ENCODE peak calls at places on chromosomes 3 and 15, in nine cellular contexts. L, C, Q, I, R, K, G, O and E are unnamed samples.

GRCh38 chr3:86895202-86895601 is 95.7 kb downstream of the VGLL3 start:
- DNase-seq in L (no peak), C (no peak), Q (no peak), I (peak), R (no peak), K (no peak), G (no peak), O (no peak), E (no peak)

GRCh38 chr15:33154366-33155166 is 39.9 kb downstream of the FMN1 start:
- DNase-seq in L (no peak), C (no peak), Q (no peak), I (peak), R (peak), K (no peak), G (no peak), O (no peak), E (peak)

GRCh38 chr3:127457094-127457475 is 133.4 kb downstream of the TPRA1 start:
- DNase-seq in L (peak), C (peak), Q (peak), I (peak), R (peak), K (no peak), G (no peak), O (peak), E (peak)

GRCh38 chr3:12753275-12754028 is 5.6 kb downstream of the TMEM40 start:
- DNase-seq in L (no peak), C (no peak), Q (no peak), I (no peak), R (no peak), K (no peak), G (no peak), O (no peak), E (no peak)

GRCh38 chr15:68228971-68229385 is 550 bp downstream of the CLN6 start:
- DNase-seq in L (no peak), C (no peak), Q (no peak), I (no peak), R (no peak), K (no peak), G (no peak), O (no peak), E (no peak)

GRCh38 chr3:155605571-155605970 is 139.3 kb downstream of the PLCH1 start:
- DNase-seq in L (no peak), C (no peak), Q (no peak), I (no peak), R (no peak), K (no peak), G (no peak), O (no peak), E (no peak)

GRCh38 chr3:100463002-100463401 is 29.4 kb upstream of the TMEM45A start:
- DNase-seq in L (no peak), C (peak), Q (no peak), I (peak), R (peak), K (peak), G (peak), O (peak), E (peak)

GRCh38 chr3:45199837-45200648 is 26.0 kb downstream of the TMEM158 start:
- DNase-seq in L (no peak), C (peak), Q (no peak), I (peak), R (peak), K (no peak), G (no peak), O (no peak), E (peak)

GRCh38 chr3:16802382-16802781 is 82.4 kb upstream of the PLCL2 start:
- DNase-seq in L (no peak), C (no peak), Q (no peak), I (no peak), R (no peak), K (no peak), G (no peak), O (no peak), E (no peak)

GRCh38 chr3:127328391-127328790 is 40.5 kb upstream of the PRR20G start:
- DNase-seq in L (no peak), C (no peak), Q (no peak), I (no peak), R (no peak), K (no peak), G (no peak), O (no peak), E (no peak)

GRCh38 chr3:12898980-12899755 is 57.8 kb upstream of the RPL32 start:
- DNase-seq in L (peak), C (no peak), Q (no peak), I (no peak), R (no peak), K (no peak), G (no peak), O (peak), E (no peak)

GRCh38 chr3:123884258-123884831 is at the start of gene MYLK:
- DNase-seq in L (peak), C (peak), Q (peak), I (peak), R (peak), K (peak), G (peak), O (peak), E (peak)

GRCh38 chr3:61345020-61345419 is 93.8 kb upstream of the FHIT start:
- DNase-seq in L (no peak), C (no peak), Q (no peak), I (no peak), R (no peak), K (no peak), G (no peak), O (no peak), E (no peak)

GRCh38 chr3:141797167-141797773 is 34.1 kb downstream of the GRK7 start:
- DNase-seq in L (peak), C (peak), Q (peak), I (peak), R (peak), K (no peak), G (peak), O (peak), E (peak)

GRCh38 chr15:44713006-44713966 is 2.0 kb downstream of the B2M start:
- DNase-seq in L (no peak), C (peak), Q (no peak), I (peak), R (peak), K (peak), G (no peak), O (peak), E (no peak)

GRCh38 chr3:64022451-64023186 is 675 bp downstream of the PSMD6 start:
- DNase-seq in L (peak), C (peak), Q (no peak), I (peak), R (no peak), K (no peak), G (no peak), O (peak), E (no peak)

GRCh38 chr15:37134699-37135131 is 34.4 kb upstream of the MEIS2 start:
- DNase-seq in L (no peak), C (peak), Q (no peak), I (peak), R (peak), K (peak), G (peak), O (peak), E (no peak)

GRCh38 chr3:56061227-56061626 is 407.0 kb downstream of the ERC2 start:
- DNase-seq in L (no peak), C (no peak), Q (no peak), I (no peak), R (no peak), K (no peak), G (no peak), O (no peak), E (no peak)

GRCh38 chr15:74327756-74328155 is 39.7 kb downstream of the CYP11A1 start:
- DNase-seq in L (no peak), C (no peak), Q (no peak), I (peak), R (peak), K (no peak), G (no peak), O (no peak), E (no peak)

GRCh38 chr15:25684521-25685215 is 178.5 kb downstream of the ATP10A start:
- DNase-seq in L (peak), C (peak), Q (no peak), I (peak), R (peak), K (no peak), G (no peak), O (no peak), E (peak)

GRCh38 chr15:51536965-51537574 is 85.5 kb downstream of the DMXL2 start:
- DNase-seq in L (no peak), C (peak), Q (no peak), I (peak), R (peak), K (peak), G (no peak), O (peak), E (peak)

GRCh38 chr3:69088033-69088432 is 3.3 kb downstream of the ARL6IP5 start:
- DNase-seq in L (no peak), C (peak), Q (no peak), I (peak), R (peak), K (peak), G (no peak), O (no peak), E (peak)

GRCh38 chr3:44184319-44184953 is 57.2 kb upstream of the TOPAZ1 start:
- DNase-seq in L (no peak), C (no peak), Q (no peak), I (no peak), R (no peak), K (peak), G (no peak), O (peak), E (no peak)

GRCh38 chr15:59296181-59296617 is 76.5 kb downstream of the MYO1E start:
- DNase-seq in L (no peak), C (peak), Q (no peak), I (peak), R (peak), K (no peak), G (no peak), O (no peak), E (peak)

GRCh38 chr15:60345616-60346015 is 52.2 kb downstream of the ANXA2 start:
- DNase-seq in L (no peak), C (no peak), Q (no peak), I (no peak), R (peak), K (no peak), G (no peak), O (no peak), E (no peak)

GRCh38 chr3:136842294-136842693 is 19.7 kb upstream of the NCK1 start:
- DNase-seq in L (no peak), C (no peak), Q (no peak), I (no peak), R (no peak), K (no peak), G (no peak), O (no peak), E (no peak)

DNA sequence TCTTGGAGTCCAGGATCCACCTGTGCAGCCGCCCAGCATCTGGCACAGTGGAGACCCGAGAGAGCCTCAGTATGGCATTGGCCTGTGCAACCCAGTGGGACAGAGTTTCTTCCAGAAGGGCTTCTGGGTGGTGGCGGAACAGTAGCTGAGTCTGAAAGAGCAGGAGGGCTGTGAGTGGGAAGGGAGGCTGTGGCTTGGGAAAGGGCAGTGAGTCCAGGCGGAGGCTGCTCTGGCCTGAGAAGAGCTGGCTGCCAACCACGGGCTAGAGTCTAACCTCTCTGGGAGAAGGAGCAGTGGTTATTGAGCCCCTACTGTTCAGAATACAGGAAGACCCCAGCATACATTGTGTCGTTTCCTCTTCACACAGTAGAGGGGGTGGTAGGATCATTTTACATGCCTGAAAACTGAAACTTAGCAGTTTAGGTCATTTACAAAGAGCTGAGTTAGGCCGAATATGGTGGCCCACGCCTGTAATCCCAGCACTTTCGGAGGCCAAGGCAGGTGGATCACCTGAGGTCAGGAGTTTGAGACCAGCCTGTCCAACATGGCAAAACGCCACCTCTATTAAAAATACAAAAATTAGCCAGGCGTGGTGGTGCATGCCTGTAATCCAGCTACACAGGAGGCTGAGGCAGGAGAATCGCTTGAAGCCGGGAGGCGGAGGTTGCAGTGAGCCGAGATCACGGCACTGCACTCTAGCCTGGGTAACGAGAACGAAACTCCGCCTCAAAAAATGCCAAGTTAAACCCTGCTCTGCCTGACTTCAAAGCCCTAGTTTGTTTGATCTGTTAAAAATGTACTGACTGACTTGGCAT is 3.2 kb downstream of the AEN start:
- DNase-seq in L (no peak), C (peak), Q (no peak), I (peak), R (peak), K (peak), G (no peak), O (peak), E (no peak)
- H3K4me3 ChIP-seq in L (no peak), C (peak), Q (peak), I (no peak), R (no peak), K (peak), G (no peak), O (no peak), E (peak)

GRCh38 chr15:77540346-77541060 is 92.2 kb downstream of the LINGO1 start:
- DNase-seq in L (no peak), C (no peak), Q (no peak), I (no peak), R (no peak), K (no peak), G (no peak), O (no peak), E (no peak)

GRCh38 chr15:77541421-77542181 is 91.1 kb downstream of the LINGO1 start:
- DNase-seq in L (no peak), C (peak), Q (peak), I (peak), R (peak), K (no peak), G (no peak), O (peak), E (no peak)

GRCh38 chr15:77544162-77544561 is 88.5 kb downstream of the LINGO1 start:
- DNase-seq in L (peak), C (no peak), Q (no peak), I (no peak), R (no peak), K (no peak), G (no peak), O (no peak), E (no peak)

GRCh38 chr15:77543159-77543882 is 89.4 kb downstream of the LINGO1 start:
- DNase-seq in L (peak), C (peak), Q (peak), I (peak), R (peak), K (peak), G (peak), O (peak), E (no peak)

GRCh38 chr15:77542491-77543001 is 90.2 kb downstream of the LINGO1 start:
- DNase-seq in L (no peak), C (peak), Q (no peak), I (peak), R (peak), K (no peak), G (no peak), O (peak), E (no peak)
- H3K4me3 ChIP-seq in L (peak), C (no peak), Q (peak), I (peak), R (no peak), K (peak), G (no peak), O (no peak), E (peak)

DNA sequence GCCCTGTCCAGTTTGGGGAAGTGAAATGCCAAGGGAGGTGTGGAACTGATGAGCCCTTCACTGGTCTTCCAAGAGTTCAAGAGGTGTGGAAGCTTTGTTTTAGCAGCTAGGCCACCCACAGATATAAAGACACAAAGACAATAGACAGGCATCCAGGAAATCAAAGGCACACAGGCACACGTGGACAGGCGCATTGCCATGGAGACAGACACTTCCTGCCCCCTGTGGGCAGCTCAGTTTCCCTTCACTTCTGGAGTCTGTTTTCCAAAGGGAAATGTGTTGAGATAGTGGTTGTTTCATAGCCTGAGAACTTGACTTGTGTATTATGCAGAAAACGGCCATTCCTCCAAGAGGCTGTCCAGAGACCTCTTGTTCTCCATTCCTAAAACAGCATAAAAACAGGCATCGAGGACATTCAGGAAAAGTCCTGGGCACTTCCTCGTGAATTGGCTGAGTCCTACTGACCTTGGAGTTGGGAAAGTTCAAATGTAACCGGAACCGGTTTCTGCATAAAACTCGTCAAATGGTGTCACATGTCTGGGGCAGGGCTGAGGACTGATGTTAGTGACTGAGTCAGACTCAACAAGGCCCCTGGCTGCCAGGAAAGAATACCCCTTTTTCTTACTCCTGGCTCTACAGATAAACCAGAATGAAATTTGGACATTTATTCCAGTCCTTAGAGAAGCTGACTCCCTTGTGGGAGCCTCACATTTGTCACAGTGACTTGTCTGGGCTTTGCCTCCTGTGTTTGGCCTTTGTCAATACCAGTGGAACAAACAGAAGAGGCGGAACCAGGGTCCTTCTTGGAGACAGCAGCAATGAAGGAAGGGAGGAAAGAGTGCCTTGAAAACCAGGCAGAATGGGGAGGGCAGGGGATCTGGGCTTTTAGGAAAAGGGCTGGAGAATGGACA is 1.3 kb downstream of the ALPK3 start:
- DNase-seq in L (no peak), C (peak), Q (no peak), I (peak), R (peak), K (no peak), G (peak), O (peak), E (no peak)
- H3K4me3 ChIP-seq in L (peak), C (no peak), Q (peak), I (no peak), R (no peak), K (no peak), G (peak), O (peak), E (peak)

GRCh38 chr3:71453319-71453718 is 130.2 kb downstream of the FOXP1 start:
- DNase-seq in L (no peak), C (no peak), Q (no peak), I (no peak), R (no peak), K (no peak), G (no peak), O (no peak), E (no peak)
- H3K4me3 ChIP-seq in L (no peak), C (no peak), Q (no peak), I (no peak), R (no peak), K (no peak), G (no peak), O (no peak), E (no peak)